ENCODE peak calls at places on chromosome 14, in ten cellular contexts. W is B cell; Q is posterior cingulate gyrus; D is transverse colon; I is CD4-positive, alpha-beta T cell; K is GM12891; P is GM23248; C is T-helper 1 cell; B is hepatocyte; L is Right ventricle myocardium superior. F is an unnamed sample.

GRCh38 chr14:104387385-104388010 is 192.1 kb upstream of the C14orf180 start:
- DNase-seq in K (no peak), D (peak; percentile 4), Q (peak; percentile 61), I (no peak), W (no peak), L (no peak), B (no peak), C (no peak), P (no peak), F (no peak)

GRCh38 chr14:53601409-53601808 is 355.2 kb downstream of the BMP4 start:
- DNase-seq in L (no peak), W (no peak), C (no peak), B (no peak), K (no peak), Q (no peak), I (no peak), D (no peak), P (no peak), F (no peak)

GRCh38 chr14:90136904-90137303 is 75.1 kb downstream of the KCNK13 start:
- DNase-seq in Q (no peak), I (no peak), D (no peak), K (no peak), L (no peak), W (no peak), B (no peak), P (no peak), C (no peak), F (no peak)

GRCh38 chr14:91873476-91874265 is 6.3 kb upstream of the TC2N start:
- DNase-seq in P (no peak), D (peak; percentile 59), W (peak; percentile 59), K (peak; percentile 37), L (no peak), C (peak; percentile 63), Q (no peak), B (no peak), I (peak; percentile 73), F (no peak)

GRCh38 chr14:88424573-88424972 is 39.1 kb downstream of the SPATA7 start:
- DNase-seq in L (no peak), B (no peak), D (no peak), Q (no peak), I (no peak), K (no peak), W (no peak), C (no peak), P (peak; percentile 69), F (peak; percentile 24)

GRCh38 chr14:30240002-30240401 is 312.4 kb upstream of the PRKD1 start:
- DNase-seq in L (no peak), D (no peak), Q (no peak), K (no peak), C (no peak), W (no peak), I (no peak), B (no peak), P (no peak), F (no peak)

GRCh38 chr14:56549721-56550120 is 29.9 kb upstream of the TMEM260 start:
- DNase-seq in B (no peak), W (no peak), L (no peak), P (no peak), Q (no peak), K (no peak), C (no peak), I (no peak), D (no peak), F (no peak)

GRCh38 chr14:22388669-22389625 is 200.1 kb downstream of the DAD1 start:
- DNase-seq in I (no peak), D (no peak), B (peak; percentile 55), P (peak; percentile 72), K (no peak), C (no peak), L (no peak), W (no peak), Q (peak; percentile 72), F (peak; percentile 48)

GRCh38 chr14:23454445-23454856 is 15.1 kb upstream of the NGDN start:
- DNase-seq in I (no peak), D (no peak), Q (no peak), C (no peak), W (no peak), B (no peak), L (no peak), K (no peak), P (no peak), F (no peak)

GRCh38 chr14:34043627-34044372 is 92.9 kb upstream of the EGLN3 start:
- DNase-seq in L (no peak), W (no peak), C (peak; percentile 45), D (no peak), K (no peak), P (peak; percentile 17), I (peak; percentile 39), B (peak; percentile 43), Q (no peak), F (no peak)

GRCh38 chr14:63045612-63046320 is 508 bp upstream of the KCNH5 start:
- DNase-seq in C (no peak), L (peak; percentile 38), K (no peak), D (no peak), I (no peak), P (peak; percentile 36), W (no peak), B (peak; percentile 70), Q (peak; percentile 89), F (peak; percentile 57)

GRCh38 chr14:73774244-73774575 is 60.0 kb upstream of the PNMA1 start:
- DNase-seq in B (no peak), I (no peak), W (no peak), C (no peak), K (no peak), L (no peak), Q (no peak), P (no peak), D (no peak), F (no peak)

GRCh38 chr14:99754141-99755067 is 38.8 kb upstream of the EML1 start:
- DNase-seq in D (no peak), P (peak; percentile 88), C (no peak), K (no peak), Q (peak; percentile 83), B (no peak), W (no peak), L (peak; percentile 24), I (no peak), F (no peak)

GRCh38 chr14:38948171-38948570 is 154.9 kb downstream of the SEC23A start:
- DNase-seq in D (no peak), P (peak; percentile 61), Q (no peak), C (no peak), B (no peak), K (no peak), W (no peak), I (no peak), L (no peak), F (peak; percentile 18)

GRCh38 chr14:87522575-87522974 is 470.4 kb downstream of the GALC start:
- DNase-seq in Q (no peak), K (no peak), L (no peak), C (no peak), B (peak; percentile 22), D (no peak), P (no peak), I (no peak), W (no peak), F (no peak)

GRCh38 chr14:93543766-93544165 is 113.0 kb downstream of the UNC79 start:
- DNase-seq in I (no peak), P (peak; percentile 61), B (peak; percentile 31), W (peak; percentile 12), K (no peak), C (no peak), Q (no peak), L (no peak), D (no peak), F (peak; percentile 44)

GRCh38 chr14:105085766-105086165 is 20.5 kb upstream of the GPR132 start:
- DNase-seq in K (no peak), I (no peak), L (no peak), D (no peak), B (peak; percentile 11), C (no peak), Q (peak; percentile 68), W (no peak), P (no peak), F (no peak)

GRCh38 chr14:89415139-89415538 is 1.9 kb downstream of the FOXN3 start:
- DNase-seq in I (no peak), C (no peak), Q (no peak), K (no peak), P (peak; percentile 59), L (no peak), D (no peak), B (no peak), W (no peak), F (no peak)

GRCh38 chr14:50658203-50658602 is 9.9 kb downstream of the SAV1 start:
- DNase-seq in Q (no peak), K (no peak), B (no peak), I (no peak), D (no peak), C (no peak), P (peak; percentile 80), W (no peak), L (no peak), F (peak; percentile 35)

GRCh38 chr14:68740798-68741480 is 51.9 kb downstream of the ZFP36L1 start:
- DNase-seq in Q (no peak), W (no peak), P (no peak), K (no peak), D (no peak), B (no peak), I (no peak), L (no peak), C (no peak), F (no peak)

GRCh38 chr14:53956427-53957201 is at the start of gene BMP4:
- DNase-seq in B (peak; percentile 85), W (no peak), Q (peak; percentile 79), P (peak; percentile 10), K (no peak), L (peak; percentile 91), C (no peak), D (peak; percentile 77), I (no peak), F (no peak)

F was measured in GM03348.